ENCODE peak calls at places on chromosomes 2 and 18, in five cellular contexts. One of them, this sample, is unnamed.

GRCh38 chr2:170202437-170202836 is 24.5 kb downstream of the MYO3B start:
- DNase-seq in neural progenitor cell: no peak
- DNase-seq in NB4: no peak
- DNase-seq in lower leg skin: no peak
- DNase-seq in endothelial cell: no peak
- DNase-seq in this sample: no peak

GRCh38 chr18:79912409-79912991 is 39.0 kb downstream of the SLC66A2 start:
- DNase-seq in neural progenitor cell: no peak
- DNase-seq in NB4: no peak
- DNase-seq in lower leg skin: peak; percentile 84
- DNase-seq in endothelial cell: no peak
- DNase-seq in this sample: no peak

GRCh38 chr2:174972924-174973323 is 32.3 kb downstream of the CHN1 start:
- DNase-seq in neural progenitor cell: no peak
- DNase-seq in NB4: no peak
- DNase-seq in lower leg skin: no peak
- DNase-seq in endothelial cell: no peak
- DNase-seq in this sample: no peak

GRCh38 chr18:35095983-35096676 is 54.9 kb downstream of the MAPRE2 start:
- DNase-seq in neural progenitor cell: no peak
- DNase-seq in NB4: no peak
- DNase-seq in lower leg skin: no peak
- DNase-seq in endothelial cell: no peak
- DNase-seq in this sample: no peak

GRCh38 chr2:191845248-191845715 is 1.6 kb downstream of the CAVIN2 start:
- DNase-seq in neural progenitor cell: peak; percentile 44
- DNase-seq in NB4: no peak
- DNase-seq in lower leg skin: no peak
- DNase-seq in endothelial cell: no peak
- DNase-seq in this sample: peak; percentile 10

GRCh38 chr2:77512521-77512920 is 9.7 kb downstream of the LRRTM4 start:
- DNase-seq in neural progenitor cell: no peak
- DNase-seq in NB4: no peak
- DNase-seq in lower leg skin: no peak
- DNase-seq in endothelial cell: no peak
- DNase-seq in this sample: no peak

GRCh38 chr2:100806550-100806949 is 13.4 kb upstream of the NPAS2 start:
- DNase-seq in neural progenitor cell: no peak
- DNase-seq in NB4: no peak
- DNase-seq in lower leg skin: no peak
- DNase-seq in endothelial cell: no peak
- DNase-seq in this sample: no peak

GRCh38 chr2:45342-46130 is 769 bp downstream of the FAM110C start:
- DNase-seq in neural progenitor cell: peak; percentile 25
- DNase-seq in NB4: no peak
- DNase-seq in lower leg skin: no peak
- DNase-seq in endothelial cell: no peak
- DNase-seq in this sample: peak; percentile 24

GRCh38 chr2:231632559-231633142 is 40.0 kb downstream of the TEX44 start:
- DNase-seq in neural progenitor cell: no peak
- DNase-seq in NB4: no peak
- DNase-seq in lower leg skin: no peak
- DNase-seq in endothelial cell: no peak
- DNase-seq in this sample: no peak

GRCh38 chr18:22057908-22058527 is 111.4 kb upstream of the GATA6 start:
- DNase-seq in neural progenitor cell: no peak
- DNase-seq in NB4: no peak
- DNase-seq in lower leg skin: no peak
- DNase-seq in endothelial cell: no peak
- DNase-seq in this sample: no peak
- TF ChIP-seq CTCF in neural progenitor cell: no peak
- TF ChIP-seq CTCF in NB4: no peak
- TF ChIP-seq CTCF in lower leg skin: no peak
- TF ChIP-seq CTCF in endothelial cell: no peak
- TF ChIP-seq CTCF in this sample: no peak

DNA sequence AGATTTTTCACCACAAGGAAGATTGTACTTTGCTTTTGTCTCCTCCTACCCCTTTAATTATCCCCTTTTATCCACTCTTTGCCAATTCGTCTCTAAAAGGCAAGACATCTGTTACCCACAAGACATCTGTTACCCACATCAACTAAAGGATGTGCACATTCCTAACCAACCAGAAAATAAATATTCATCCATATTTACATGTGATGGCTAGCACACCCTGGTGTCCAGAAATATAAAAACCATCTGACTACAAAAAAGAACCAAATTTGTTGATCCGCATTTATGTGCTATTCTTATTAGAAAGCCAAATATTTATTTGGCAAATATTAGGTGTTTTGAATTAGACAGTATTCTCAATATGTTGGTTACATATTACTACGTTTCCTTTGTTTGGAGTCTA is 35.7 kb downstream of the ACVR1C start:
- DNase-seq in neural progenitor cell: no peak
- DNase-seq in NB4: no peak
- DNase-seq in lower leg skin: no peak
- DNase-seq in endothelial cell: no peak
- DNase-seq in this sample: no peak
- TF ChIP-seq CTCF in neural progenitor cell: peak; percentile 20
- TF ChIP-seq CTCF in NB4: peak; percentile 7
- TF ChIP-seq CTCF in lower leg skin: no peak
- TF ChIP-seq CTCF in endothelial cell: peak; percentile 16
- TF ChIP-seq CTCF in this sample: no peak

GRCh38 chr2:240642061-240642805 is 17.0 kb downstream of the GPR35 start:
- DNase-seq in neural progenitor cell: no peak
- DNase-seq in NB4: no peak
- DNase-seq in lower leg skin: peak; percentile 83
- DNase-seq in endothelial cell: no peak
- DNase-seq in this sample: no peak

GRCh38 chr2:240642806-240643092 is 17.5 kb downstream of the GPR35 start:
- DNase-seq in neural progenitor cell: no peak
- DNase-seq in NB4: no peak
- DNase-seq in lower leg skin: no peak
- DNase-seq in endothelial cell: no peak
- DNase-seq in this sample: no peak

GRCh38 chr2:240638517-240639160 is 13.4 kb downstream of the GPR35 start:
- DNase-seq in neural progenitor cell: no peak
- DNase-seq in NB4: no peak
- DNase-seq in lower leg skin: peak; percentile 59
- DNase-seq in endothelial cell: no peak
- DNase-seq in this sample: no peak

GRCh38 chr2:240639566-240639965 is 14.3 kb downstream of the GPR35 start:
- DNase-seq in neural progenitor cell: no peak
- DNase-seq in NB4: no peak
- DNase-seq in lower leg skin: peak; percentile 59
- DNase-seq in endothelial cell: no peak
- DNase-seq in this sample: no peak

GRCh38 chr2:240640939-240641338 is 15.7 kb downstream of the GPR35 start:
- DNase-seq in neural progenitor cell: peak; percentile 82
- DNase-seq in NB4: peak; percentile 52
- DNase-seq in lower leg skin: peak; percentile 56
- DNase-seq in endothelial cell: no peak
- DNase-seq in this sample: peak; percentile 74
- TF ChIP-seq CTCF in neural progenitor cell: peak; percentile 71
- TF ChIP-seq CTCF in NB4: peak; percentile 60
- TF ChIP-seq CTCF in lower leg skin: no peak
- TF ChIP-seq CTCF in endothelial cell: no peak
- TF ChIP-seq CTCF in this sample: peak; percentile 44

GRCh38 chr2:135876066-135876711 is at the start of gene MCM6:
- DNase-seq in neural progenitor cell: peak; percentile 99
- DNase-seq in NB4: peak; percentile 100
- DNase-seq in lower leg skin: peak; percentile 99
- DNase-seq in endothelial cell: peak; percentile 95
- DNase-seq in this sample: peak; percentile 96
- TF ChIP-seq CTCF in neural progenitor cell: peak; percentile 18
- TF ChIP-seq CTCF in NB4: no peak
- TF ChIP-seq CTCF in lower leg skin: no peak
- TF ChIP-seq CTCF in endothelial cell: no peak
- TF ChIP-seq CTCF in this sample: no peak

GRCh38 chr2:73112913-73113633 is at the start of gene RAB11FIP5:
- DNase-seq in neural progenitor cell: peak; percentile 92
- DNase-seq in NB4: peak; percentile 67
- DNase-seq in lower leg skin: peak; percentile 93
- DNase-seq in endothelial cell: peak; percentile 74
- DNase-seq in this sample: peak; percentile 89
- TF ChIP-seq CTCF in neural progenitor cell: peak; percentile 9
- TF ChIP-seq CTCF in NB4: no peak
- TF ChIP-seq CTCF in lower leg skin: no peak
- TF ChIP-seq CTCF in endothelial cell: no peak
- TF ChIP-seq CTCF in this sample: no peak

GRCh38 chr2:207113403-207113802 is 52.3 kb downstream of the KLF7 start:
- DNase-seq in neural progenitor cell: peak; percentile 29
- DNase-seq in NB4: no peak
- DNase-seq in lower leg skin: no peak
- DNase-seq in endothelial cell: no peak
- DNase-seq in this sample: no peak
- TF ChIP-seq CTCF in neural progenitor cell: no peak
- TF ChIP-seq CTCF in NB4: no peak
- TF ChIP-seq CTCF in lower leg skin: no peak
- TF ChIP-seq CTCF in endothelial cell: no peak
- TF ChIP-seq CTCF in this sample: no peak

GRCh38 chr2:193966590-193966989 is 1690.4 kb upstream of the SLC39A10 start:
- DNase-seq in neural progenitor cell: peak; percentile 58
- DNase-seq in NB4: no peak
- DNase-seq in lower leg skin: no peak
- DNase-seq in endothelial cell: no peak
- DNase-seq in this sample: no peak

GRCh38 chr2:193965263-193965662 is 1691.8 kb upstream of the SLC39A10 start:
- DNase-seq in neural progenitor cell: peak; percentile 54
- DNase-seq in NB4: no peak
- DNase-seq in lower leg skin: no peak
- DNase-seq in endothelial cell: no peak
- DNase-seq in this sample: no peak

DNA sequence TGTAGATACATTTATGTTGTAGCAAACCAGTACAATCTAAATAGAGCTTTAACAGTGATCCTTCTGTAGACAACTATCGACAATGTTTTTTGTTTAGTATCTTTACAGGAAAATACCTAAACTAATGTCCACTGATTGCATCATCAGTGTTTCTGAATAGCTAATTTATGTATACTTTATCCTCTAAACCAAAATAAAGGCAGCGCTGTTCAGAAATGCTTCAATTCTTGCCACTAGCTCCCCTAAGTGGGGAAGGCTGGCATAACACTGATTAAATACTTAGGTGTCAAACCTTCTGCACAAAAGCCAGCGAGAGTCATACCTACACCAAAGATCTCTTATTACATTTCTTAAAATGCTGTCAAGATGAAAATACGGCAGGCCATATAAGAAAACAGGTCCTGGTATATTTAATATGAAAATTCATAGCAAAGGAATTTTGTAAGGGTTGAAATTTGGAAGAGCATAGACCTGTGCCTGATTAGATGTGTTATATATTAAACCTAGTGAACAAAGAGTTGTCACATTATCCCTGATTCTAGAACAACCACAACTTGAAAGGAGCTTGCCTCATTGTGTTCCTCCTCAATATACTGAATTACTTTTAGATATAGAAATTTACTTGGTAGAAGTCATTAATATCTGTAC is 1693.4 kb upstream of the SLC39A10 start:
- DNase-seq in neural progenitor cell: peak; percentile 48
- DNase-seq in NB4: peak; percentile 25
- DNase-seq in lower leg skin: no peak
- DNase-seq in endothelial cell: peak; percentile 47
- DNase-seq in this sample: peak; percentile 25
- TF ChIP-seq CTCF in neural progenitor cell: peak; percentile 74
- TF ChIP-seq CTCF in NB4: peak; percentile 38
- TF ChIP-seq CTCF in lower leg skin: no peak
- TF ChIP-seq CTCF in endothelial cell: peak; percentile 56
- TF ChIP-seq CTCF in this sample: peak; percentile 61

This sample was measured in nephron progenitor cell.